ENCODE peak calls at places on chromosome 19, in seven cellular contexts. One of them, this sample, is unnamed.

GRCh38 chr19:15280915-15281683 is 48.9 kb upstream of the EPHX3 start:
- DNase-seq in GM12865: no peak
- DNase-seq in astrocyte of the spinal cord: peak; percentile 86
- DNase-seq in OCI-LY7: no peak
- DNase-seq in fibroblast of mammary gland: peak; percentile 88
- DNase-seq in lower leg skin: peak; percentile 77
- DNase-seq in SK-N-SH: peak; percentile 70
- DNase-seq in this sample: peak; percentile 94

GRCh38 chr19:21269813-21270212 is 59.4 kb downstream of the ZNF708 start:
- DNase-seq in GM12865: no peak
- DNase-seq in astrocyte of the spinal cord: no peak
- DNase-seq in OCI-LY7: no peak
- DNase-seq in fibroblast of mammary gland: no peak
- DNase-seq in lower leg skin: no peak
- DNase-seq in SK-N-SH: peak; percentile 8
- DNase-seq in this sample: no peak

GRCh38 chr19:37095859-37096258 is 17.6 kb downstream of the ZNF420 start:
- DNase-seq in GM12865: no peak
- DNase-seq in astrocyte of the spinal cord: no peak
- DNase-seq in OCI-LY7: no peak
- DNase-seq in fibroblast of mammary gland: no peak
- DNase-seq in lower leg skin: no peak
- DNase-seq in SK-N-SH: no peak
- DNase-seq in this sample: no peak

GRCh38 chr19:3065675-3066357 is 3.5 kb upstream of the TLE5 start:
- DNase-seq in GM12865: peak; percentile 97
- DNase-seq in astrocyte of the spinal cord: no peak
- DNase-seq in OCI-LY7: peak; percentile 91
- DNase-seq in fibroblast of mammary gland: no peak
- DNase-seq in lower leg skin: no peak
- DNase-seq in SK-N-SH: peak; percentile 13
- DNase-seq in this sample: no peak

GRCh38 chr19:18832331-18833140 is 777 bp downstream of the UPF1 start:
- DNase-seq in GM12865: peak; percentile 62
- DNase-seq in astrocyte of the spinal cord: no peak
- DNase-seq in OCI-LY7: peak; percentile 60
- DNase-seq in fibroblast of mammary gland: peak; percentile 27
- DNase-seq in lower leg skin: no peak
- DNase-seq in SK-N-SH: peak; percentile 71
- DNase-seq in this sample: no peak

GRCh38 chr19:51750381-51751124 is 1.1 kb downstream of the FPR1 start:
- DNase-seq in GM12865: no peak
- DNase-seq in astrocyte of the spinal cord: no peak
- DNase-seq in OCI-LY7: no peak
- DNase-seq in fibroblast of mammary gland: peak; percentile 68
- DNase-seq in lower leg skin: no peak
- DNase-seq in SK-N-SH: no peak
- DNase-seq in this sample: no peak

GRCh38 chr19:14390548-14390947 is 9.3 kb downstream of the ADGRE5 start:
- DNase-seq in GM12865: no peak
- DNase-seq in astrocyte of the spinal cord: no peak
- DNase-seq in OCI-LY7: no peak
- DNase-seq in fibroblast of mammary gland: no peak
- DNase-seq in lower leg skin: no peak
- DNase-seq in SK-N-SH: no peak
- DNase-seq in this sample: no peak

GRCh38 chr19:47280183-47280797 is 5.6 kb downstream of the INAFM1 start:
- DNase-seq in GM12865: peak; percentile 65
- DNase-seq in astrocyte of the spinal cord: no peak
- DNase-seq in OCI-LY7: peak; percentile 49
- DNase-seq in fibroblast of mammary gland: peak; percentile 35
- DNase-seq in lower leg skin: no peak
- DNase-seq in SK-N-SH: peak; percentile 51
- DNase-seq in this sample: no peak

GRCh38 chr19:57803594-57804325 is 11.0 kb downstream of the ZNF552 start:
- DNase-seq in GM12865: no peak
- DNase-seq in astrocyte of the spinal cord: peak; percentile 93
- DNase-seq in OCI-LY7: no peak
- DNase-seq in fibroblast of mammary gland: peak; percentile 62
- DNase-seq in lower leg skin: no peak
- DNase-seq in SK-N-SH: peak; percentile 68
- DNase-seq in this sample: peak; percentile 59

GRCh38 chr19:52286256-52286655 is 10.7 kb upstream of the ZNF480 start:
- DNase-seq in GM12865: no peak
- DNase-seq in astrocyte of the spinal cord: no peak
- DNase-seq in OCI-LY7: no peak
- DNase-seq in fibroblast of mammary gland: no peak
- DNase-seq in lower leg skin: no peak
- DNase-seq in SK-N-SH: no peak
- DNase-seq in this sample: no peak

GRCh38 chr19:45506991-45507863 is at the start of gene VASP:
- DNase-seq in GM12865: peak; percentile 95
- DNase-seq in astrocyte of the spinal cord: peak; percentile 90
- DNase-seq in OCI-LY7: peak; percentile 94
- DNase-seq in fibroblast of mammary gland: peak; percentile 76
- DNase-seq in lower leg skin: peak; percentile 91
- DNase-seq in SK-N-SH: peak; percentile 88
- DNase-seq in this sample: peak; percentile 54

GRCh38 chr19:38559428-38560401 is 58.0 kb downstream of the MAP4K1 start:
- DNase-seq in GM12865: peak; percentile 96
- DNase-seq in astrocyte of the spinal cord: no peak
- DNase-seq in OCI-LY7: peak; percentile 27
- DNase-seq in fibroblast of mammary gland: no peak
- DNase-seq in lower leg skin: no peak
- DNase-seq in SK-N-SH: no peak
- DNase-seq in this sample: peak; percentile 43

GRCh38 chr19:33396701-33397535 is 23.4 kb downstream of the CEBPG start:
- DNase-seq in GM12865: no peak
- DNase-seq in astrocyte of the spinal cord: peak; percentile 39
- DNase-seq in OCI-LY7: no peak
- DNase-seq in fibroblast of mammary gland: no peak
- DNase-seq in lower leg skin: no peak
- DNase-seq in SK-N-SH: peak; percentile 27
- DNase-seq in this sample: no peak

GRCh38 chr19:49056101-49056901 is 1.2 kb downstream of the CGB7 start:
- DNase-seq in GM12865: peak; percentile 45
- DNase-seq in astrocyte of the spinal cord: peak; percentile 51
- DNase-seq in OCI-LY7: peak; percentile 27
- DNase-seq in fibroblast of mammary gland: peak; percentile 21
- DNase-seq in lower leg skin: no peak
- DNase-seq in SK-N-SH: peak; percentile 91
- DNase-seq in this sample: no peak

GRCh38 chr19:19347401-19347800 is 26.8 kb downstream of the MAU2 start:
- DNase-seq in GM12865: no peak
- DNase-seq in astrocyte of the spinal cord: no peak
- DNase-seq in OCI-LY7: no peak
- DNase-seq in fibroblast of mammary gland: no peak
- DNase-seq in lower leg skin: no peak
- DNase-seq in SK-N-SH: no peak
- DNase-seq in this sample: no peak

GRCh38 chr19:34926361-34926684 is 380 bp upstream of the ZNF30 start:
- DNase-seq in GM12865: no peak
- DNase-seq in astrocyte of the spinal cord: no peak
- DNase-seq in OCI-LY7: no peak
- DNase-seq in fibroblast of mammary gland: no peak
- DNase-seq in lower leg skin: no peak
- DNase-seq in SK-N-SH: no peak
- DNase-seq in this sample: no peak

GRCh38 chr19:55257461-55258411 is 1.1 kb downstream of the PPP6R1 start:
- DNase-seq in GM12865: peak; percentile 28
- DNase-seq in astrocyte of the spinal cord: no peak
- DNase-seq in OCI-LY7: peak; percentile 47
- DNase-seq in fibroblast of mammary gland: peak; percentile 43
- DNase-seq in lower leg skin: no peak
- DNase-seq in SK-N-SH: peak; percentile 55
- DNase-seq in this sample: no peak

GRCh38 chr19:44196772-44197171 is 15.6 kb upstream of the ZNF227 start:
- DNase-seq in GM12865: no peak
- DNase-seq in astrocyte of the spinal cord: no peak
- DNase-seq in OCI-LY7: no peak
- DNase-seq in fibroblast of mammary gland: no peak
- DNase-seq in lower leg skin: no peak
- DNase-seq in SK-N-SH: no peak
- DNase-seq in this sample: no peak
- H3K4me3 ChIP-seq in GM12865: no peak overlapping the region
- H3K4me3 ChIP-seq in astrocyte of the spinal cord: no peak overlapping the region
- H3K4me3 ChIP-seq in OCI-LY7: no peak overlapping the region
- H3K4me3 ChIP-seq in fibroblast of mammary gland: no peak overlapping the region
- H3K4me3 ChIP-seq in lower leg skin: no peak overlapping the region
- H3K4me3 ChIP-seq in SK-N-SH: no peak overlapping the region
- H3K4me3 ChIP-seq in this sample: no peak overlapping the region

GRCh38 chr19:42942187-42942789 is 5.3 kb upstream of the PSG7 start:
- DNase-seq in GM12865: peak; percentile 6
- DNase-seq in astrocyte of the spinal cord: peak; percentile 13
- DNase-seq in OCI-LY7: peak; percentile 5
- DNase-seq in fibroblast of mammary gland: peak; percentile 29
- DNase-seq in lower leg skin: no peak
- DNase-seq in SK-N-SH: no peak
- DNase-seq in this sample: no peak
- TF ChIP-seq CTCF in GM12865: peak; percentile 35
- TF ChIP-seq CTCF in astrocyte of the spinal cord: peak; percentile 67
- TF ChIP-seq CTCF in OCI-LY7: peak; percentile 67
- TF ChIP-seq CTCF in fibroblast of mammary gland: peak; percentile 63
- TF ChIP-seq CTCF in lower leg skin: no peak
- TF ChIP-seq CTCF in SK-N-SH: peak; percentile 65
- TF ChIP-seq CTCF in this sample: peak; percentile 64

DNA sequence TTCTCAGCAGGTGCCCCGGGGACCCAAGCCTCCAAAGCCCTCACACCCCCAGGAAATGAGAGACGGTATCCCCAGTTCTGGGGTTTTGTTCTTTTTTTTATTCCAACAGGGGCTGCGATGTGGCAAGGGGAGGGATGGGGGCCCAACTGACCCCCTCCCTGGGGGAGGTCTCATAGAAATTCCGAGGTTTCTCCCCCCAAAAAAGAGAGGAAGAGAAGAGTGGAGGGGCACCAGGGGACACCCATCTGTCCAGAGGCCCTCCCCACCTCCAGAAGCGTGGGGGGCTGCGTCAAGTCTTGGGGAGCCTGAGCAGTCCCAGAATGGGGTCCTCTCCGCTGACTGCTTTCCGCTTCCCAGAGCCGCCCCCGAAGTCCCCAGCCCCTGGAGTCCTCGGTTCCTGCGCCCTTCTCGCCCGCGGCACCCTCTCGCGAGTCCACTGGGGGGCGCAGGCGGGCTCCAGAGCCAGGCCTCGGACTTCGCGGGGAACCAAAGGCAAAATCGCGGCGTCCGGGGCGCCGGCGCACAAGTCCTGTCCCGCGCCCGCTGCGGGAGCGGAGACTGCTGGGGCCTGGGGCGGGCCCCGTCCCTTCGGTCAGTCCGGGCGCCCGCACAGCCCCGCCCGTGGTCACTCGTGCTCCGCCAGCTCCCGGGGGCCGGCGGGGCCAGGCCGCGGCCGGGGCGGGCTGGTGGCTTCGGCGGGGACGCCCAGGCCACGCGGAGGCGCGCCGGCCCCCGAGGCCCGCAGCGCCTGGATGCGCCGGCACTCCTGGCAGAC is 4.4 kb upstream of the ATP1A3 start:
- DNase-seq in GM12865: peak; percentile 49
- DNase-seq in astrocyte of the spinal cord: no peak
- DNase-seq in OCI-LY7: peak; percentile 74
- DNase-seq in fibroblast of mammary gland: peak; percentile 34
- DNase-seq in lower leg skin: no peak
- DNase-seq in SK-N-SH: peak; percentile 89
- DNase-seq in this sample: no peak
- H3K4me3 ChIP-seq in GM12865: no peak overlapping the region
- H3K4me3 ChIP-seq in astrocyte of the spinal cord: no peak overlapping the region
- H3K4me3 ChIP-seq in OCI-LY7: peak overlapping the region; percentile 59
- H3K4me3 ChIP-seq in fibroblast of mammary gland: no peak overlapping the region
- H3K4me3 ChIP-seq in lower leg skin: no peak overlapping the region
- H3K4me3 ChIP-seq in SK-N-SH: peak overlapping the region; percentile 53
- H3K4me3 ChIP-seq in this sample: no peak overlapping the region

GRCh38 chr19:12648088-12648487 is 18.5 kb downstream of the MAN2B1 start:
- DNase-seq in GM12865: no peak
- DNase-seq in astrocyte of the spinal cord: no peak
- DNase-seq in OCI-LY7: no peak
- DNase-seq in fibroblast of mammary gland: no peak
- DNase-seq in lower leg skin: no peak
- DNase-seq in SK-N-SH: peak; percentile 85
- DNase-seq in this sample: no peak
- TF ChIP-seq CTCF in GM12865: no peak
- TF ChIP-seq CTCF in astrocyte of the spinal cord: peak; percentile 42
- TF ChIP-seq CTCF in OCI-LY7: peak; percentile 24
- TF ChIP-seq CTCF in fibroblast of mammary gland: no peak
- TF ChIP-seq CTCF in lower leg skin: no peak
- TF ChIP-seq CTCF in SK-N-SH: peak; percentile 36
- TF ChIP-seq CTCF in this sample: peak; percentile 42

DNA sequence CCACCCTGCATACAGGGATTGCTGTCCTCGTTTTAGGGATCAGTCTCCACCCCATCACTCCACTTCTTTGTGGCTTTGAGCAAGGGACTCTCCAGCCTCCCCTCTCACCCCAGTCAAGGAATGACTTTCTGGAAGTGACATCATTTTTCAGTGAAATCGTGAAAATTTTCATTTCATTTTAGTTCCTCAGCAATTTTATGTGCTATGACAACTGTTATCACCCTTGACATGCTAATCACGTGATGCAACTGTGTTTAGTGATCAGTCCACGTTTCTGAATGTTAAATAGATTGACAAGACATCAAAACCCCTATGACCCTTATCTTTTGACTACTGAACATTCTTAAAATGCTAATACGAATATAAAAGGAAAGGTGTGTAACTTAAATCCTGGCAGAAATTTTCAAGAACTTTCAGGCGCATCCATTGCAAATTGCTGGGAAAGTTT is 8.0 kb downstream of the C19orf81 start:
- DNase-seq in GM12865: no peak
- DNase-seq in astrocyte of the spinal cord: no peak
- DNase-seq in OCI-LY7: no peak
- DNase-seq in fibroblast of mammary gland: no peak
- DNase-seq in lower leg skin: no peak
- DNase-seq in SK-N-SH: no peak
- DNase-seq in this sample: no peak
- H3K4me3 ChIP-seq in GM12865: no peak overlapping the region
- H3K4me3 ChIP-seq in astrocyte of the spinal cord: no peak overlapping the region
- H3K4me3 ChIP-seq in OCI-LY7: peak overlapping the region; percentile 69
- H3K4me3 ChIP-seq in fibroblast of mammary gland: no peak overlapping the region
- H3K4me3 ChIP-seq in lower leg skin: no peak overlapping the region
- H3K4me3 ChIP-seq in SK-N-SH: peak overlapping the region; percentile 69
- H3K4me3 ChIP-seq in this sample: no peak overlapping the region

GRCh38 chr19:35960432-35960972 is 24.3 kb downstream of the LRFN3 start:
- DNase-seq in GM12865: no peak
- DNase-seq in astrocyte of the spinal cord: no peak
- DNase-seq in OCI-LY7: no peak
- DNase-seq in fibroblast of mammary gland: no peak
- DNase-seq in lower leg skin: no peak
- DNase-seq in SK-N-SH: no peak
- DNase-seq in this sample: no peak

GRCh38 chr19:35959968-35960320 is 23.8 kb downstream of the LRFN3 start:
- DNase-seq in GM12865: no peak
- DNase-seq in astrocyte of the spinal cord: no peak
- DNase-seq in OCI-LY7: no peak
- DNase-seq in fibroblast of mammary gland: no peak
- DNase-seq in lower leg skin: no peak
- DNase-seq in SK-N-SH: no peak
- DNase-seq in this sample: no peak

GRCh38 chr19:35958660-35959039 is 22.5 kb downstream of the LRFN3 start:
- DNase-seq in GM12865: no peak
- DNase-seq in astrocyte of the spinal cord: no peak
- DNase-seq in OCI-LY7: no peak
- DNase-seq in fibroblast of mammary gland: no peak
- DNase-seq in lower leg skin: no peak
- DNase-seq in SK-N-SH: no peak
- DNase-seq in this sample: no peak

GRCh38 chr19:35955881-35956634 is 19.9 kb downstream of the LRFN3 start:
- DNase-seq in GM12865: no peak
- DNase-seq in astrocyte of the spinal cord: no peak
- DNase-seq in OCI-LY7: no peak
- DNase-seq in fibroblast of mammary gland: no peak
- DNase-seq in lower leg skin: no peak
- DNase-seq in SK-N-SH: no peak
- DNase-seq in this sample: no peak

GRCh38 chr19:35959040-35959967 is 23.1 kb downstream of the LRFN3 start:
- DNase-seq in GM12865: no peak
- DNase-seq in astrocyte of the spinal cord: no peak
- DNase-seq in OCI-LY7: no peak
- DNase-seq in fibroblast of mammary gland: no peak
- DNase-seq in lower leg skin: no peak
- DNase-seq in SK-N-SH: peak; percentile 63
- DNase-seq in this sample: no peak
- TF ChIP-seq CTCF in GM12865: peak; percentile 19
- TF ChIP-seq CTCF in astrocyte of the spinal cord: no peak
- TF ChIP-seq CTCF in OCI-LY7: no peak
- TF ChIP-seq CTCF in fibroblast of mammary gland: no peak
- TF ChIP-seq CTCF in lower leg skin: no peak
- TF ChIP-seq CTCF in SK-N-SH: peak; percentile 23
- TF ChIP-seq CTCF in this sample: no peak

This sample was measured in retinal pigment epithelial cell.